ENCODE peak calls at places on chromosomes 1 and 21, in six cellular contexts. One of them, this sample, is unnamed. For H3K4me1, the result is how much of the 10 kb centered on the place peaks cover.

GRCh38 chr1:155424091-155424490 is 103.4 kb downstream of the RUSC1 start:
- DNase-seq in IMR-90: no peak
- DNase-seq in PC-3: no peak
- DNase-seq in mesendoderm: no peak
- DNase-seq in Peyer's patch: no peak
- DNase-seq in uterus: no peak
- DNase-seq in this sample: no peak

GRCh38 chr1:5120559-5120958 is 466.1 kb downstream of the AJAP1 start:
- DNase-seq in PC-3: no peak
- DNase-seq in uterus: no peak
- DNase-seq in IMR-90: no peak
- DNase-seq in Peyer's patch: no peak
- DNase-seq in mesendoderm: no peak
- DNase-seq in this sample: no peak

GRCh38 chr1:206568779-206569352 is 43.4 kb downstream of the EIF2D start:
- DNase-seq in uterus: no peak
- DNase-seq in Peyer's patch: no peak
- DNase-seq in IMR-90: no peak
- DNase-seq in mesendoderm: no peak
- DNase-seq in PC-3: no peak
- DNase-seq in this sample: no peak

GRCh38 chr1:150621497-150622113 is 7.8 kb downstream of the ENSA start:
- DNase-seq in uterus: peak
- DNase-seq in IMR-90: peak
- DNase-seq in Peyer's patch: no peak
- DNase-seq in PC-3: peak
- DNase-seq in mesendoderm: peak
- DNase-seq in this sample: peak

GRCh38 chr1:45491464-45492260 is 699 bp upstream of the TESK2 start:
- DNase-seq in uterus: no peak
- DNase-seq in Peyer's patch: no peak
- DNase-seq in mesendoderm: no peak
- DNase-seq in IMR-90: no peak
- DNase-seq in PC-3: no peak
- DNase-seq in this sample: no peak

GRCh38 chr1:62810420-62811274 is 26.7 kb downstream of the ATG4C start:
- DNase-seq in IMR-90: no peak
- DNase-seq in uterus: no peak
- DNase-seq in Peyer's patch: no peak
- DNase-seq in mesendoderm: no peak
- DNase-seq in PC-3: no peak
- DNase-seq in this sample: no peak

GRCh38 chr1:106876384-106876783 is 180.1 kb upstream of the PRMT6 start:
- DNase-seq in uterus: no peak
- DNase-seq in Peyer's patch: no peak
- DNase-seq in IMR-90: no peak
- DNase-seq in PC-3: no peak
- DNase-seq in mesendoderm: no peak
- DNase-seq in this sample: no peak

GRCh38 chr1:24236170-24237045 is 49.3 kb upstream of the IFNLR1 start:
- DNase-seq in PC-3: peak
- DNase-seq in mesendoderm: peak
- DNase-seq in Peyer's patch: no peak
- DNase-seq in uterus: peak
- DNase-seq in IMR-90: peak
- DNase-seq in this sample: no peak

GRCh38 chr1:81801032-81801833 is 499 bp downstream of the ADGRL2 start:
- DNase-seq in PC-3: peak
- DNase-seq in mesendoderm: peak
- DNase-seq in IMR-90: peak
- DNase-seq in Peyer's patch: peak
- DNase-seq in uterus: peak
- DNase-seq in this sample: no peak

GRCh38 chr1:30662291-30662840 is 61.0 kb downstream of the MATN1 start:
- DNase-seq in mesendoderm: no peak
- DNase-seq in uterus: no peak
- DNase-seq in PC-3: no peak
- DNase-seq in Peyer's patch: peak
- DNase-seq in IMR-90: no peak
- DNase-seq in this sample: no peak

GRCh38 chr1:109762821-109763645 is 690 bp downstream of the EPS8L3 start:
- DNase-seq in PC-3: peak
- DNase-seq in Peyer's patch: peak
- DNase-seq in mesendoderm: no peak
- DNase-seq in uterus: peak
- DNase-seq in IMR-90: peak
- DNase-seq in this sample: no peak

GRCh38 chr1:59879556-59879955 is 47.0 kb downstream of the CYP2J2 start:
- DNase-seq in IMR-90: peak
- DNase-seq in mesendoderm: peak
- DNase-seq in Peyer's patch: peak
- DNase-seq in PC-3: peak
- DNase-seq in uterus: no peak
- DNase-seq in this sample: no peak

GRCh38 chr1:214331180-214331579 is 50.2 kb downstream of the SMYD2 start:
- DNase-seq in Peyer's patch: no peak
- DNase-seq in uterus: no peak
- DNase-seq in IMR-90: no peak
- DNase-seq in PC-3: no peak
- DNase-seq in mesendoderm: no peak
- DNase-seq in this sample: no peak

GRCh38 chr21:38780879-38781278 is 24.9 kb upstream of the ETS2 start:
- DNase-seq in uterus: no peak
- DNase-seq in PC-3: no peak
- DNase-seq in IMR-90: no peak
- DNase-seq in Peyer's patch: no peak
- DNase-seq in mesendoderm: no peak
- DNase-seq in this sample: no peak

GRCh38 chr1:212966619-212967018 is 16.3 kb downstream of the VASH2 start:
- DNase-seq in uterus: no peak
- DNase-seq in IMR-90: no peak
- DNase-seq in Peyer's patch: no peak
- DNase-seq in mesendoderm: no peak
- DNase-seq in PC-3: no peak
- DNase-seq in this sample: no peak

GRCh38 chr21:20083336-20083735 is 914.9 kb upstream of the NCAM2 start:
- DNase-seq in IMR-90: no peak
- DNase-seq in Peyer's patch: no peak
- DNase-seq in PC-3: no peak
- DNase-seq in mesendoderm: peak
- DNase-seq in uterus: no peak
- DNase-seq in this sample: no peak

GRCh38 chr1:69595486-69595885 is 27.8 kb downstream of the LRRC7 start:
- DNase-seq in PC-3: no peak
- DNase-seq in uterus: no peak
- DNase-seq in mesendoderm: no peak
- DNase-seq in Peyer's patch: no peak
- DNase-seq in IMR-90: no peak
- DNase-seq in this sample: no peak

GRCh38 chr1:28243685-28244439 is 7.9 kb downstream of the ATP5IF1 start:
- DNase-seq in mesendoderm: no peak
- DNase-seq in uterus: no peak
- DNase-seq in Peyer's patch: no peak
- DNase-seq in IMR-90: no peak
- DNase-seq in PC-3: no peak
- DNase-seq in this sample: no peak
- H3K4me1 ChIP-seq in mesendoderm: under half
- H3K4me1 ChIP-seq in uterus: under half
- H3K4me1 ChIP-seq in Peyer's patch: under half
- H3K4me1 ChIP-seq in IMR-90: under half
- H3K4me1 ChIP-seq in PC-3: under half
- H3K4me1 ChIP-seq in this sample: half or more

DNA sequence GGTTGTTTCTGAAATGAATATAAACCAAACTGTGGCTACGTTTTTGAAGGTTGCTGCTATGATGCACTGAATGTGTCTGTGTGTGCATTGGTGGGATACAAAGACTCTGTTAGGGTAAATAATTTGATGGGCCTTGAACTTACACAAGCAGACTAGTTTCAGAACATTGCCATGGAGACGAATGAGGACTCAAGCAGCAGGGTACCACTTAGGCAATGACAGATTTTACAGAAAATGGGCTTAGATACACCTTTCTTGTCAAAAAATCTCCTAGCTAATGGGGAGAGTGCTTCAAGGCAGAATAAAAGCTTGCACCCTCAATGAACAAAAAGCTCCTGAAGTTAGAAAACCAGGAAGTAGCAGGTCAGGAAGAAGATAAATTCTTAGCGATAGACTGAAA is 55.7 kb downstream of the IER5 start:
- DNase-seq in IMR-90: no peak
- DNase-seq in PC-3: no peak
- DNase-seq in Peyer's patch: no peak
- DNase-seq in mesendoderm: no peak
- DNase-seq in uterus: no peak
- DNase-seq in this sample: no peak
- H3K27ac ChIP-seq in IMR-90: no peak
- H3K27ac ChIP-seq in PC-3: no peak
- H3K27ac ChIP-seq in Peyer's patch: no peak
- H3K27ac ChIP-seq in mesendoderm: no peak
- H3K27ac ChIP-seq in uterus: peak
- H3K27ac ChIP-seq in this sample: no peak

GRCh38 chr1:164563821-164564251 is 4.9 kb downstream of the PBX1 start:
- DNase-seq in PC-3: no peak
- DNase-seq in mesendoderm: no peak
- DNase-seq in uterus: no peak
- DNase-seq in Peyer's patch: no peak
- DNase-seq in IMR-90: no peak
- DNase-seq in this sample: no peak
- H3K4me3 ChIP-seq in PC-3: no peak
- H3K4me3 ChIP-seq in mesendoderm: no peak
- H3K4me3 ChIP-seq in uterus: peak
- H3K4me3 ChIP-seq in Peyer's patch: no peak
- H3K4me3 ChIP-seq in IMR-90: peak
- H3K4me3 ChIP-seq in this sample: no peak

GRCh38 chr1:21295059-21295401 is 4.8 kb upstream of the ECE1 start:
- DNase-seq in mesendoderm: no peak
- DNase-seq in uterus: no peak
- DNase-seq in IMR-90: peak
- DNase-seq in Peyer's patch: no peak
- DNase-seq in PC-3: peak
- DNase-seq in this sample: no peak
- H3K4me1 ChIP-seq in mesendoderm: under half
- H3K4me1 ChIP-seq in uterus: under half
- H3K4me1 ChIP-seq in IMR-90: under half
- H3K4me1 ChIP-seq in Peyer's patch: half or more
- H3K4me1 ChIP-seq in PC-3: under half
- H3K4me1 ChIP-seq in this sample: half or more

DNA sequence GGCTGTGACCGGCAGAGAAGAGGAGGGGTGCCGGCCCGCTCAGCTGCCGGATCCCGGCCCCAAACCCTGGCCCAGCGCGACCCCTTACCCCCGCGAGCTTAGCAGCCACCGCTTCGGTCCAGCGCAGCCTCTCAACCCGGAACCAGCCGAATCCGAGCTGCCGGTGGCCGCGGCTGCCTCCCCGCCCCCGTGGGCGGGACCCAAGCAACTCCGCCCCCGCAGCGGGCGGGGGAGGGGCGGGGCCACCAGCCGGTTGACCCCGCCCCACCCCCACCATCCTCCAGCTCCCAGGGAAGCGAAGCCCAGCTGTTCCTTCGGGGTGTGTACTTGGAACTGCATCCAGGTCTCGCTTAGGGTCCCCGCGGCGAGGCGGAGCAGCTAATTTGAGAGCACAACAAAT is at the start of gene TRIM62:
- DNase-seq in Peyer's patch: peak
- DNase-seq in IMR-90: peak
- DNase-seq in PC-3: peak
- DNase-seq in uterus: peak
- DNase-seq in mesendoderm: peak
- DNase-seq in this sample: peak
- H3K27ac ChIP-seq in Peyer's patch: peak
- H3K27ac ChIP-seq in IMR-90: peak
- H3K27ac ChIP-seq in PC-3: no peak
- H3K27ac ChIP-seq in uterus: peak
- H3K27ac ChIP-seq in mesendoderm: no peak
- H3K27ac ChIP-seq in this sample: no peak

GRCh38 chr1:234111458-234112142 is 207.1 kb downstream of the SLC35F3 start:
- DNase-seq in uterus: no peak
- DNase-seq in PC-3: peak
- DNase-seq in IMR-90: peak
- DNase-seq in mesendoderm: peak
- DNase-seq in Peyer's patch: no peak
- DNase-seq in this sample: no peak
- H3K4me3 ChIP-seq in uterus: no peak
- H3K4me3 ChIP-seq in PC-3: no peak
- H3K4me3 ChIP-seq in IMR-90: no peak
- H3K4me3 ChIP-seq in mesendoderm: no peak
- H3K4me3 ChIP-seq in Peyer's patch: no peak
- H3K4me3 ChIP-seq in this sample: no peak

DNA sequence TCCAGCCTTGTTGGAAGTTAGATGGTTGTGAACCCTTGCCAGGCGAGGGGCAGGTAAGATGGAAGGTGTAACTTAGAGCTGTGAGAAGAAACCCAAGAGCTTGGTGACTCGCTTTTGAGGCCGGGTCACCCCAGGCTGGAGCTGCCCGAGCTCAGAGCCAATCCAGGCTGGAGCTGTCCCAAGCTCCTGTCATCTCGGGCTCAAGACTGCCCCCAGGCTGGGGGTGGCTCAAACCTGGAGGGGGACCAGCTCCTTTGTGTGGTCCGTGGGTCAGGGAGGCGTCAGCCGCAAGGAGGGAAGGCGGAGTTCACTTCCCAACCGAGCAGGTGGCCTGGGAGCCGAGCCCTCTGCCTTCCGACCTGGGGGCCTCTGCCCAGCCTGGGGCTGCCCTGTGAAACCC is 2.0 kb downstream of the HUNK start:
- DNase-seq in Peyer's patch: peak
- DNase-seq in mesendoderm: peak
- DNase-seq in PC-3: no peak
- DNase-seq in uterus: no peak
- DNase-seq in IMR-90: no peak
- DNase-seq in this sample: no peak
- H3K4me1 ChIP-seq in Peyer's patch: under half
- H3K4me1 ChIP-seq in mesendoderm: under half
- H3K4me1 ChIP-seq in PC-3: under half
- H3K4me1 ChIP-seq in uterus: under half
- H3K4me1 ChIP-seq in IMR-90: under half
- H3K4me1 ChIP-seq in this sample: under half

GRCh38 chr1:100731309-100731708 is 11.8 kb downstream of the VCAM1 start:
- DNase-seq in uterus: no peak
- DNase-seq in IMR-90: no peak
- DNase-seq in mesendoderm: no peak
- DNase-seq in PC-3: no peak
- DNase-seq in Peyer's patch: no peak
- DNase-seq in this sample: no peak
- H3K27ac ChIP-seq in uterus: no peak
- H3K27ac ChIP-seq in IMR-90: no peak
- H3K27ac ChIP-seq in mesendoderm: no peak
- H3K27ac ChIP-seq in PC-3: no peak
- H3K27ac ChIP-seq in Peyer's patch: no peak
- H3K27ac ChIP-seq in this sample: no peak

GRCh38 chr1:160046494-160047115 is 14.8 kb upstream of the PIGM start:
- DNase-seq in Peyer's patch: peak
- DNase-seq in IMR-90: peak
- DNase-seq in mesendoderm: peak
- DNase-seq in uterus: peak
- DNase-seq in PC-3: peak
- DNase-seq in this sample: peak
- H3K4me3 ChIP-seq in Peyer's patch: no peak
- H3K4me3 ChIP-seq in IMR-90: no peak
- H3K4me3 ChIP-seq in mesendoderm: no peak
- H3K4me3 ChIP-seq in uterus: no peak
- H3K4me3 ChIP-seq in PC-3: no peak
- H3K4me3 ChIP-seq in this sample: peak

GRCh38 chr1:1879942-1880341 is 10.9 kb downstream of the GNB1 start:
- DNase-seq in uterus: no peak
- DNase-seq in Peyer's patch: no peak
- DNase-seq in mesendoderm: no peak
- DNase-seq in PC-3: no peak
- DNase-seq in IMR-90: no peak
- DNase-seq in this sample: no peak
- H3K4me1 ChIP-seq in uterus: under half
- H3K4me1 ChIP-seq in Peyer's patch: half or more
- H3K4me1 ChIP-seq in mesendoderm: under half
- H3K4me1 ChIP-seq in PC-3: under half
- H3K4me1 ChIP-seq in IMR-90: under half
- H3K4me1 ChIP-seq in this sample: half or more

This sample was measured in CD8-positive, alpha-beta memory T cell.